ENCODE peak calls at places on chromosomes 4 and X, in ten cellular contexts. T is HCT116; N is naive B cell; G is naive thymus-derived CD8-positive, alpha-beta T cell; V is heart left ventricle; C is left lobe of liver; Y is Panc1; L is stimulated activated naive CD8-positive, alpha-beta T cell treated with anti-CD3 and anti-CD28 coated beads, Interleukin-15, amount 100 ng/mL, for 72 hours; Q is mucosa of descending colon; Z is K562. I is an unnamed sample.

GRCh38 chr4:37422638-37423037 is 178.1 kb downstream of the NWD2 start:
- ATAC-seq in Q (peak), G (no peak), Y (no peak), L (no peak), V (no peak), N (no peak), C (no peak), Z (no peak), T (no peak), I (no peak)

GRCh38 chr4:108030332-108030731 is 40.6 kb downstream of the HADH start:
- ATAC-seq in C (peak), V (peak), N (peak), G (peak), Y (peak), Z (peak), Q (peak), T (peak), L (peak), I (peak)

GRCh38 chr4:173524218-173525117 is 5.6 kb downstream of the HAND2 start:
- ATAC-seq in T (no peak), N (no peak), V (no peak), Z (peak), Y (no peak), G (no peak), C (no peak), Q (no peak), L (no peak), I (no peak)

GRCh38 chr4:26892480-26893150 is 32.0 kb downstream of the STIM2 start:
- ATAC-seq in G (no peak), L (peak), C (no peak), Q (no peak), Y (no peak), Z (no peak), T (no peak), N (no peak), V (no peak), I (peak)

GRCh38 chr4:163858515-163858914 is 364.0 kb downstream of the TMA16 start:
- ATAC-seq in Y (no peak), L (no peak), N (no peak), Q (no peak), T (no peak), C (no peak), V (no peak), G (no peak), Z (no peak), I (peak)

GRCh38 chr4:147327322-147327721 is 153.6 kb upstream of the EDNRA start:
- ATAC-seq in Z (no peak), Y (no peak), L (no peak), Q (no peak), T (no peak), N (no peak), C (no peak), G (no peak), V (peak), I (no peak)

GRCh38 chr4:1179976-1180375 is 7.6 kb upstream of the SPON2 start:
- ATAC-seq in T (no peak), Q (no peak), N (no peak), V (no peak), Y (no peak), Z (no peak), C (no peak), G (no peak), L (no peak), I (no peak)

GRCh38 chrX:69136546-69137331 is 28.5 kb downstream of the PJA1 start:
- ATAC-seq in V (peak), Z (peak), C (no peak), T (no peak), Y (no peak), G (no peak), Q (no peak), L (no peak), N (no peak), I (no peak)

GRCh38 chr4:25107827-25108516 is 52.3 kb downstream of the SEPSECS start:
- ATAC-seq in L (no peak), G (no peak), N (no peak), Z (no peak), V (peak), Q (peak), Y (no peak), T (no peak), C (no peak), I (no peak)

GRCh38 chr4:118082182-118082581 is 47.9 kb downstream of the NDST3 start:
- ATAC-seq in T (no peak), L (no peak), C (no peak), Z (no peak), Q (no peak), G (no peak), N (no peak), V (no peak), Y (no peak), I (no peak)

GRCh38 chrX:21479695-21480280 is 105.6 kb downstream of the CNKSR2 start:
- ATAC-seq in Y (peak), Z (no peak), N (peak), T (peak), Q (peak), G (peak), V (peak), C (peak), L (peak), I (peak)

GRCh38 chrX:153643431-153644351 is 3.3 kb upstream of the DUSP9 start:
- ATAC-seq in G (peak), Y (peak), T (peak), C (peak), Z (peak), Q (peak), N (peak), V (peak), L (no peak), I (no peak)

GRCh38 chr4:156197216-156197615 is 243.6 kb upstream of the CTSO start:
- ATAC-seq in N (no peak), C (no peak), L (no peak), Q (no peak), V (no peak), Y (no peak), G (no peak), Z (no peak), T (no peak), I (no peak)

GRCh38 chr4:104942990-104943758 is 203.5 kb upstream of the TET2 start:
- ATAC-seq in Y (no peak), N (no peak), Q (no peak), V (no peak), T (no peak), L (peak), C (no peak), G (peak), Z (no peak), I (no peak)

GRCh38 chr4:3059896-3060295 is 14.4 kb downstream of the HTT-AS start:
- ATAC-seq in G (no peak), V (no peak), N (no peak), C (no peak), Q (no peak), Y (no peak), L (no peak), T (no peak), Z (no peak), I (no peak)

GRCh38 chr4:155738548-155738947 is 20.3 kb upstream of the GUCY1B1 start:
- ATAC-seq in G (no peak), Q (no peak), N (no peak), Y (no peak), L (no peak), T (no peak), V (no peak), C (no peak), Z (no peak), I (no peak)

GRCh38 chr4:97493815-97494518 is 649.3 kb downstream of the STPG2 start:
- ATAC-seq in V (no peak), Y (no peak), L (no peak), G (no peak), T (peak), Q (no peak), N (no peak), Z (no peak), C (no peak), I (no peak)